ENCODE peak calls at places on chromosomes 7 and 10, in five cellular contexts. E, I, L, Q and O are unnamed samples.

GRCh38 chr10:122368502-122369254 is 5.8 kb upstream of the PLEKHA1 start:
- DNase-seq in Q (peak), E (no peak), L (no peak), I (no peak), O (no peak)

GRCh38 chr10:21727452-21728168 is 193.6 kb downstream of the MLLT10 start:
- DNase-seq in I (no peak), Q (no peak), L (no peak), E (no peak), O (no peak)

GRCh38 chr7:69670701-69671100 is 72.4 kb downstream of the AUTS2 start:
- DNase-seq in L (no peak), I (no peak), Q (no peak), E (peak), O (no peak)

GRCh38 chr7:138237995-138238394 is 161.7 kb downstream of the AKR1D1 start:
- DNase-seq in E (no peak), Q (no peak), L (no peak), I (no peak), O (no peak)

GRCh38 chr7:17307558-17307957 is 9.1 kb downstream of the AHR start:
- DNase-seq in I (no peak), L (no peak), Q (no peak), E (peak), O (no peak)

GRCh38 chr10:96835826-96836365 is 3.8 kb downstream of the LCOR start:
- DNase-seq in L (no peak), I (no peak), E (no peak), Q (no peak), O (no peak)

GRCh38 chr7:50312589-50313162 is 8.2 kb downstream of the IKZF1 start:
- DNase-seq in E (no peak), Q (no peak), I (no peak), L (no peak), O (peak)

GRCh38 chr10:76779163-76779820 is 858.3 kb downstream of the KCNMA1 start:
- DNase-seq in E (peak), L (peak), Q (no peak), I (peak), O (no peak)

GRCh38 chr7:94655562-94655883 is 410 bp downstream of the SGCE start:
- DNase-seq in Q (peak), I (no peak), E (no peak), L (no peak), O (no peak)

GRCh38 chr7:106471021-106471420 is 186.2 kb upstream of the NAMPT start:
- DNase-seq in Q (no peak), I (no peak), L (no peak), E (no peak), O (no peak)

GRCh38 chr7:154647625-154648024 is 355.3 kb downstream of the PAXIP1 start:
- DNase-seq in I (no peak), L (no peak), Q (no peak), E (no peak), O (no peak)

GRCh38 chr7:44142028-44142427 is 896 bp upstream of the MYL7 start:
- DNase-seq in Q (no peak), E (no peak), L (no peak), I (no peak), O (no peak)

GRCh38 chr7:20651960-20652544 is 36.6 kb downstream of the ABCB5 start:
- DNase-seq in L (no peak), Q (no peak), I (no peak), E (peak), O (no peak)